ENCODE peak calls at places on chromosome 1, in ten cellular contexts. S, I, F, N, Q, R, G, T, P and L are unnamed samples.

GRCh38 chr1:246837418-246838117 is 94.2 kb downstream of the AHCTF1 start:
- DNase-seq in T (no peak), I (no peak), P (peak; percentile 4), Q (no peak), F (no peak), R (peak; percentile 8), G (no peak), N (no peak), S (no peak), L (no peak)

GRCh38 chr1:66723985-66724384 is 28.3 kb upstream of the DYNLT5 start:
- DNase-seq in P (no peak), Q (no peak), G (no peak), S (no peak), I (no peak), F (no peak), N (no peak), T (no peak), R (no peak), L (no peak)

GRCh38 chr1:245365071-245365470 is 210.3 kb downstream of the KIF26B start:
- DNase-seq in I (no peak), F (peak; percentile 75), T (no peak), G (no peak), Q (no peak), P (no peak), N (no peak), R (no peak), S (no peak), L (no peak)

GRCh38 chr1:204288061-204288588 is 71.6 kb downstream of the PLEKHA6 start:
- DNase-seq in F (peak; percentile 95), N (no peak), G (peak; percentile 86), S (peak; percentile 78), P (peak; percentile 7), Q (peak; percentile 74), T (peak; percentile 75), R (no peak), I (no peak), L (peak; percentile 75)

GRCh38 chr1:171809834-171810233 is 28.4 kb downstream of the METTL13 start:
- DNase-seq in N (no peak), T (no peak), P (no peak), G (no peak), I (no peak), F (no peak), R (no peak), S (no peak), Q (no peak), L (no peak)

GRCh38 chr1:211339631-211340041 is 13.0 kb downstream of the TRAF5 start:
- DNase-seq in N (no peak), I (no peak), F (peak; percentile 13), S (no peak), P (no peak), R (no peak), G (no peak), T (no peak), Q (no peak), L (no peak)

GRCh38 chr1:110235839-110236682 is 25.9 kb downstream of the KCNC4 start:
- DNase-seq in G (no peak), I (no peak), P (no peak), R (peak; percentile 45), T (no peak), S (no peak), N (no peak), Q (no peak), F (no peak), L (no peak)

GRCh38 chr1:57517587-57518397 is 93.9 kb upstream of the DAB1 start:
- DNase-seq in N (no peak), R (no peak), S (no peak), F (no peak), I (no peak), P (no peak), Q (no peak), G (no peak), T (no peak), L (no peak)

GRCh38 chr1:43358121-43358745 is 548 bp upstream of the CDC20 start:
- DNase-seq in T (no peak), G (no peak), N (no peak), I (no peak), P (peak; percentile 88), Q (peak; percentile 24), R (no peak), F (peak; percentile 18), S (no peak), L (no peak)

GRCh38 chr1:168556647-168557046 is 12.8 kb upstream of the XCL2 start:
- DNase-seq in T (no peak), R (no peak), S (no peak), Q (no peak), F (no peak), P (no peak), I (no peak), N (no peak), G (no peak), L (no peak)

GRCh38 chr1:246613131-246613758 is 47.0 kb downstream of the CNST start:
- DNase-seq in T (no peak), R (no peak), P (no peak), N (no peak), S (no peak), Q (no peak), F (no peak), I (no peak), G (no peak), L (no peak)

GRCh38 chr1:188669715-188670114 is 1807.9 kb downstream of the BRINP3 start:
- DNase-seq in S (no peak), N (peak; percentile 27), P (no peak), Q (no peak), F (peak; percentile 46), R (no peak), T (no peak), G (no peak), I (no peak), L (no peak)

DNA sequence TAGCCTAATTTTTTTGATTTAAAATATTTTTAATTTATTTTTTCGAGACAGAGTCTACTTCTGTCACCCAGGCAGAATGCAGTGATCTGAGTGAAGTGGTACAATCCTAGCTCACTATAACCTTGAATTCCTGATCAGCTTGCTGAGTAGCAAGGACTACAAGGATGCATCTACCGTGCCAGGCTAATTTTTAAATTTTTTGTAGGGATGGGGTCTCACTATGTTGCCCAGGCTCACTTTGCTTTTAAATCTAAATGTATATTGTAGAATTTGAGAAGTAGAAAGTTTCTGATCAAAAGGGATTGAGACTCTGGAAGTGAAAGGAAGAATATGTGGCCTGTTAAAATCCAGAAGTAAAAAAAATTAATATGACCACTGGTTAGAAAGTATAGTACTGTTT is 1.6 kb downstream of the STX12 start:
- DNase-seq in T (no peak), S (no peak), P (no peak), G (no peak), F (no peak), Q (no peak), R (no peak), I (no peak), N (no peak), L (no peak)
- H3K4me3 ChIP-seq in T (no peak overlapping the region), S (no peak overlapping the region), P (no peak overlapping the region), G (peak overlapping the region; percentile 94), F (no peak overlapping the region), Q (peak overlapping the region; percentile 82), R (no peak overlapping the region), I (no peak overlapping the region), N (peak overlapping the region; percentile 99), L (peak overlapping the region; percentile 90)

GRCh38 chr1:230169454-230170152 is 102.6 kb downstream of the GALNT2 start:
- DNase-seq in Q (no peak), R (no peak), N (no peak), G (no peak), P (no peak), S (peak; percentile 8), T (no peak), I (no peak), F (no peak), L (no peak)
- H3K4me3 ChIP-seq in Q (peak overlapping the region; percentile 13), R (peak overlapping the region; percentile 24), N (no peak overlapping the region), G (peak overlapping the region; percentile 9), P (no peak overlapping the region), S (no peak overlapping the region), T (no peak overlapping the region), I (no peak overlapping the region), F (no peak overlapping the region), L (peak overlapping the region; percentile 24)

GRCh38 chr1:53501065-53502005 is 42.1 kb downstream of the DMRTB1 start:
- DNase-seq in Q (no peak), F (no peak), N (no peak), P (no peak), I (no peak), G (no peak), T (no peak), S (no peak), R (no peak), L (no peak)

GRCh38 chr1:53499257-53500183 is 40.3 kb downstream of the DMRTB1 start:
- DNase-seq in I (no peak), T (no peak), G (no peak), Q (no peak), N (no peak), P (no peak), R (no peak), S (no peak), F (no peak), L (no peak)

GRCh38 chr1:53500184-53501064 is 41.2 kb downstream of the DMRTB1 start:
- DNase-seq in R (no peak), S (no peak), Q (no peak), G (no peak), P (no peak), T (no peak), I (no peak), N (no peak), F (no peak), L (no peak)

GRCh38 chr1:53495608-53496345 is 36.6 kb downstream of the DMRTB1 start:
- DNase-seq in Q (peak; percentile 52), G (no peak), I (no peak), S (no peak), P (no peak), F (no peak), N (no peak), R (no peak), T (no peak), L (no peak)

DNA sequence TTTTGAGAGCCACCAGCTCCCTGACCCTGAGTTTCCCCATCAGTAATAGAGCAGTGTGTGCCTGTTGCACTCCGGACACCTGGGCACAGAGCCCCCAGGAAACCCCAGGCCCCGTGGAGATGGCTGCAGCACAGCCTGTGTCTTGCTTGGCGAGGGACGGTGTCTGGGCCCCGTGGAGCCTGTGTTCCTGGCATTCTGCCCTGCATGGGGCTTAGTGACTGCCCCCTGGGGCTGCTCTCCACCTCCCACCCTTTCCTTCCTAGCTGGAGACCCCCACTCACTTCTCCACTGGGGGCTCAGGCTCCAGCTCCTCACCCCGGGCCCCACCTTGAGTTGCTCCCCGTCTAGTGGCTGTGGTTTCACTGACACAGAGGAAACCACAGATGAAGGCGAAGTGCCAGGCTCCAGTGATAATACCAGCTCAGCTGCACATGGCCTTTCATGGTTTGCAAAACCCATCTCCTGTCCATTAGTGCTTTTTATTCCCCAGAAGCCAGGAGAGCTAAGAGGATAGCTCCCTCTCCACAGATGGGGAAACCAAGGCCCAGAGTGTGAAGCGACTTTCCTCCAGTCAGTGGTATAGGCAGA is 39.5 kb downstream of the DMRTB1 start:
- DNase-seq in S (no peak), P (no peak), R (peak; percentile 21), N (no peak), G (no peak), I (no peak), T (no peak), Q (no peak), F (no peak), L (no peak)
- H3K4me3 ChIP-seq in S (no peak overlapping the region), P (no peak overlapping the region), R (no peak overlapping the region), N (no peak overlapping the region), G (no peak overlapping the region), I (no peak overlapping the region), T (no peak overlapping the region), Q (no peak overlapping the region), F (no peak overlapping the region), L (no peak overlapping the region)

DNA sequence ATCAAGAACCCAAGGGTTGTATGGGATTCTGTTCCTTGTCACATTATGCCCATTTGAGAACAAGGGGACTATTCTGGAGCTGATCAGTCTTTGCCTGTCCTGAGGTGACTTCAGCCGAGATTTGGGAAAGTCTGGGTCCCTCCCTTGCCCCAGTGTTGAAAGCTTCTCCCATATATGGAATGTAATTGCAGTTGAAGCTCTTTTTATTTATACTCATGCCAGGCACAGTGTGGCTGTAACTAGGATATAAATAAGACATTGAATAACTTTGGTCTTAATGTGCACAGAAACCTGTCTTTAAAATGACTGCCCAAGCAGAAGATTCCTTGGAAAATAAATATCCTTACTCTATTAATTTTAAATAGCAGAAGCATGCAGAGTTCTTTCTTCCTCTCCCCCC is 15.2 kb downstream of the AKNAD1 start:
- DNase-seq in G (no peak), Q (no peak), R (no peak), N (no peak), P (no peak), T (no peak), F (no peak), I (no peak), S (no peak), L (no peak)
- H3K4me3 ChIP-seq in G (no peak overlapping the region), Q (no peak overlapping the region), R (no peak overlapping the region), N (no peak overlapping the region), P (no peak overlapping the region), T (no peak overlapping the region), F (no peak overlapping the region), I (no peak overlapping the region), S (no peak overlapping the region), L (no peak overlapping the region)